ENCODE peak calls at places on chromosome 6, in nine cellular contexts. One of them, this sample, is unnamed.

GRCh38 chr6:19892250-19892649 is 55.1 kb downstream of the ID4 start:
- DNase-seq in HFFc6: no peak
- DNase-seq in colonic mucosa: no peak
- DNase-seq in adrenal gland: no peak
- DNase-seq in NB4: no peak
- DNase-seq in A549: no peak
- DNase-seq in HFF-Myc: no peak
- DNase-seq in K562: no peak
- DNase-seq in cardiac muscle cell: no peak
- DNase-seq in this sample: no peak

GRCh38 chr6:104940881-104941693 is 15.8 kb upstream of the LIN28B start:
- DNase-seq in colonic mucosa: peak; percentile 29
- DNase-seq in HFF-Myc: no peak
- DNase-seq in K562: peak; percentile 80
- DNase-seq in adrenal gland: peak; percentile 40
- DNase-seq in A549: no peak
- DNase-seq in NB4: no peak
- DNase-seq in cardiac muscle cell: peak; percentile 53
- DNase-seq in HFFc6: no peak
- DNase-seq in this sample: peak; percentile 3

GRCh38 chr6:4164456-4164855 is 29.1 kb upstream of the ECI2 start:
- DNase-seq in HFFc6: no peak
- DNase-seq in HFF-Myc: no peak
- DNase-seq in A549: no peak
- DNase-seq in adrenal gland: peak; percentile 73
- DNase-seq in NB4: no peak
- DNase-seq in colonic mucosa: no peak
- DNase-seq in K562: no peak
- DNase-seq in cardiac muscle cell: no peak
- DNase-seq in this sample: no peak

GRCh38 chr6:35511183-35511941 is 1.3 kb downstream of the TULP1 start:
- DNase-seq in K562: no peak
- DNase-seq in adrenal gland: no peak
- DNase-seq in HFF-Myc: no peak
- DNase-seq in NB4: no peak
- DNase-seq in HFFc6: no peak
- DNase-seq in A549: no peak
- DNase-seq in colonic mucosa: no peak
- DNase-seq in cardiac muscle cell: no peak
- DNase-seq in this sample: no peak

GRCh38 chr6:16057411-16057810 is 71.5 kb upstream of the MYLIP start:
- DNase-seq in adrenal gland: no peak
- DNase-seq in A549: no peak
- DNase-seq in NB4: no peak
- DNase-seq in colonic mucosa: no peak
- DNase-seq in HFFc6: no peak
- DNase-seq in cardiac muscle cell: no peak
- DNase-seq in HFF-Myc: no peak
- DNase-seq in K562: no peak
- DNase-seq in this sample: no peak

GRCh38 chr6:5772634-5773230 is 234.0 kb downstream of the NRN1 start:
- DNase-seq in HFF-Myc: no peak
- DNase-seq in NB4: no peak
- DNase-seq in K562: no peak
- DNase-seq in HFFc6: no peak
- DNase-seq in adrenal gland: no peak
- DNase-seq in A549: no peak
- DNase-seq in colonic mucosa: no peak
- DNase-seq in cardiac muscle cell: no peak
- DNase-seq in this sample: no peak

GRCh38 chr6:3915076-3915791 is 66.1 kb downstream of the FAM50B start:
- DNase-seq in HFF-Myc: no peak
- DNase-seq in NB4: no peak
- DNase-seq in adrenal gland: no peak
- DNase-seq in HFFc6: no peak
- DNase-seq in K562: no peak
- DNase-seq in cardiac muscle cell: no peak
- DNase-seq in A549: no peak
- DNase-seq in colonic mucosa: no peak
- DNase-seq in this sample: no peak

GRCh38 chr6:30820196-30820595 is 64.1 kb upstream of the DDR1 start:
- DNase-seq in NB4: no peak
- DNase-seq in adrenal gland: peak; percentile 54
- DNase-seq in cardiac muscle cell: peak; percentile 67
- DNase-seq in colonic mucosa: peak; percentile 79
- DNase-seq in K562: no peak
- DNase-seq in HFFc6: peak; percentile 74
- DNase-seq in A549: peak; percentile 38
- DNase-seq in HFF-Myc: no peak
- DNase-seq in this sample: peak; percentile 61

GRCh38 chr6:89596484-89596883 is 42.1 kb downstream of the LYRM2 start:
- DNase-seq in A549: no peak
- DNase-seq in cardiac muscle cell: no peak
- DNase-seq in HFFc6: no peak
- DNase-seq in colonic mucosa: no peak
- DNase-seq in K562: no peak
- DNase-seq in HFF-Myc: no peak
- DNase-seq in NB4: peak; percentile 23
- DNase-seq in adrenal gland: no peak
- DNase-seq in this sample: no peak

GRCh38 chr6:89599727-89600126 is 38.8 kb downstream of the LYRM2 start:
- DNase-seq in K562: no peak
- DNase-seq in A549: no peak
- DNase-seq in adrenal gland: no peak
- DNase-seq in HFFc6: no peak
- DNase-seq in colonic mucosa: no peak
- DNase-seq in NB4: no peak
- DNase-seq in cardiac muscle cell: no peak
- DNase-seq in HFF-Myc: no peak
- DNase-seq in this sample: no peak

GRCh38 chr6:89597372-89597771 is 41.2 kb downstream of the LYRM2 start:
- DNase-seq in colonic mucosa: no peak
- DNase-seq in NB4: no peak
- DNase-seq in cardiac muscle cell: no peak
- DNase-seq in K562: no peak
- DNase-seq in HFF-Myc: no peak
- DNase-seq in adrenal gland: no peak
- DNase-seq in HFFc6: no peak
- DNase-seq in A549: no peak
- DNase-seq in this sample: no peak

GRCh38 chr6:89596056-89596455 is 42.5 kb downstream of the LYRM2 start:
- DNase-seq in HFF-Myc: no peak
- DNase-seq in NB4: no peak
- DNase-seq in K562: no peak
- DNase-seq in cardiac muscle cell: no peak
- DNase-seq in colonic mucosa: no peak
- DNase-seq in HFFc6: no peak
- DNase-seq in adrenal gland: no peak
- DNase-seq in A549: no peak
- DNase-seq in this sample: no peak

DNA sequence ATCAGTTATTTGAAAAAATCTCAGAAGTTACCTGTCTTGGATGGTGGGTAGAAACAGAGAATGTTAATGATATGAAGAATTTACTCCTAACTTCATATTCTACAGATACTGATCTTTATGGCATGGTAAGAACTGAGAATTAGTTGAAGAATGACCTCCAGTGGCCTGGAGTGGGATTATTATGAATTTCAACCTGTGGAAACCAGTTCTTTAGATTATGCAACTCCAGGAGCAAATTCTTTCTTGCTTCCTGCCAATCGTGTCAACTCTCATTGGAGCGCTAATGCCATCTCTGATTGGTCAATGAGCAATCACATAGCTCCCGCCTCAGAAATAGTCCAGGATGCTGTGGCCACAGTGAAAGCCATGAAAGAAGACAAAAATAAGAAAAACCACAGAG is 40.6 kb downstream of the LYRM2 start:
- DNase-seq in A549: peak; percentile 17
- DNase-seq in adrenal gland: peak; percentile 12
- DNase-seq in K562: no peak
- DNase-seq in cardiac muscle cell: peak; percentile 62
- DNase-seq in NB4: peak; percentile 73
- DNase-seq in HFF-Myc: peak; percentile 7
- DNase-seq in HFFc6: peak; percentile 1
- DNase-seq in colonic mucosa: no peak
- DNase-seq in this sample: no peak
- TF ChIP-seq CTCF in A549: no peak
- TF ChIP-seq CTCF in adrenal gland: peak; percentile 31
- TF ChIP-seq CTCF in K562: no peak
- TF ChIP-seq CTCF in cardiac muscle cell: peak; percentile 7
- TF ChIP-seq CTCF in NB4: no peak
- TF ChIP-seq CTCF in HFF-Myc: peak; percentile 3
- TF ChIP-seq CTCF in HFFc6: peak; percentile 23
- TF ChIP-seq CTCF in colonic mucosa: no peak
- TF ChIP-seq CTCF in this sample: no peak

DNA sequence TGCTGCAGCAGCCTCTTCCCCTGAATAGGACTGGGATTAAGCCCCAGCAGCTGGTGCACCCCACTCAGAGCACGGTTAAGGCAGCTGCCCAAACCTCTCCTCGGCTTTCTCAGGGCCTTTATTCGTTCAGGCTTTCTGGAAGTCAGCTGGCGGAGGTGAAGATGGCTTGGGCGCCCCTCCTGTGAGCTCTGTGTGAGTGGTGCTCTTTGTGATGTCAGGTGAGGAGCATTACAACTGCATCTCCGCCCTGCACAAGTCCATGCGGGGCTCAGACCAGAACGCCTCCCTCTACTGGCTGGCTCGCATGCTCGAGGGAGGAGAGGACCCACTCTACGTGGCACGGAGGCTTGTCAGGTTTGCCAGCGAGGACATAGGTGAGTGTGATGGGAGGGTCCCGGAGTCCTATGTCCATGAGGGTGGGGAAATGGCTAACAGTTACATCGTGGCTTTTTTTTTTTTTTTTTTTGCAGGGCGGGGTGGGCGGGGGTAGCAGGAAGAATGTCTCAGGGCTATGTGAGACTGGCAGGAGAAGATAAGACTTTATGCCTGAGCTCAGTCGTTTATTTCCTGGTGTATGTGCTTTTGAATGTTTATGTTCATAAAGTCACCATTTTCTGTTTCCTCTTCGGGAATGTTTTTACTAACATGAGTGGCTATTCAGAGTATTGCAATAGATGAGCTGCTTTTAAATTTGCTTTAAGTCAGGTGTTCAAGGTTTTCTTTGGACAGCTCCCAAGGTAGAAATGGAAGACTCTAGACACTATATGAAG is 18.2 kb downstream of the WRNIP1 start:
- DNase-seq in NB4: no peak
- DNase-seq in K562: peak; percentile 71
- DNase-seq in HFF-Myc: no peak
- DNase-seq in adrenal gland: no peak
- DNase-seq in colonic mucosa: peak; percentile 53
- DNase-seq in HFFc6: no peak
- DNase-seq in A549: no peak
- DNase-seq in cardiac muscle cell: no peak
- DNase-seq in this sample: no peak
- TF ChIP-seq CTCF in NB4: peak; percentile 14
- TF ChIP-seq CTCF in K562: peak; percentile 49
- TF ChIP-seq CTCF in HFF-Myc: no peak
- TF ChIP-seq CTCF in adrenal gland: no peak
- TF ChIP-seq CTCF in colonic mucosa: peak; percentile 23
- TF ChIP-seq CTCF in HFFc6: no peak
- TF ChIP-seq CTCF in A549: no peak
- TF ChIP-seq CTCF in cardiac muscle cell: no peak
- TF ChIP-seq CTCF in this sample: no peak

DNA sequence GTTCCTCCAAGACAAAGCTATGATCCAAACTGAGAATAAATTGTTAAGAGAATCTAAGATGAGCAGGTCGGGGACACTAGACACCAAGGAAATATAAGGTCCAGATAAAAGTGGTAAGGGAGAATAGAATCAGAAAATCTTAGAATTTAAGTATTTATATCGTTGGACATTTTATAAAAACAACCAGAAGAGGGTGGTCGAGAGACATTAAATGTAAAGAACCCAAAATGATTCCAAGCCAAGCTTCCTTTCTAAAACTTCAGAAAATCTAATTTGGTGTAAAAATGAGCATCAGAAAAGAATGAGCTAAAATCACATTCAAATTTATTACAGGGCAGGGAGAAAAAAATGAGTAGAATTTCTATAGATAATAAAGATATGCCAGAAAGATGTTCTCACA is 97.8 kb upstream of the OGFRL1 start:
- DNase-seq in K562: no peak
- DNase-seq in cardiac muscle cell: peak; percentile 65
- DNase-seq in HFFc6: peak; percentile 34
- DNase-seq in A549: no peak
- DNase-seq in colonic mucosa: no peak
- DNase-seq in HFF-Myc: no peak
- DNase-seq in adrenal gland: no peak
- DNase-seq in NB4: peak; percentile 40
- DNase-seq in this sample: no peak
- TF ChIP-seq CTCF in K562: no peak
- TF ChIP-seq CTCF in cardiac muscle cell: peak; percentile 23
- TF ChIP-seq CTCF in HFFc6: peak; percentile 81
- TF ChIP-seq CTCF in A549: peak; percentile 59
- TF ChIP-seq CTCF in colonic mucosa: no peak
- TF ChIP-seq CTCF in HFF-Myc: peak; percentile 16
- TF ChIP-seq CTCF in adrenal gland: peak; percentile 59
- TF ChIP-seq CTCF in NB4: peak; percentile 12
- TF ChIP-seq CTCF in this sample: peak; percentile 27

GRCh38 chr6:63268574-63268973 is 51.2 kb downstream of the LGSN start:
- DNase-seq in HFFc6: no peak
- DNase-seq in adrenal gland: no peak
- DNase-seq in NB4: no peak
- DNase-seq in K562: no peak
- DNase-seq in A549: no peak
- DNase-seq in cardiac muscle cell: no peak
- DNase-seq in HFF-Myc: no peak
- DNase-seq in colonic mucosa: no peak
- DNase-seq in this sample: no peak

GRCh38 chr6:63275953-63276352 is 43.8 kb downstream of the LGSN start:
- DNase-seq in NB4: no peak
- DNase-seq in K562: no peak
- DNase-seq in cardiac muscle cell: no peak
- DNase-seq in colonic mucosa: no peak
- DNase-seq in A549: no peak
- DNase-seq in HFF-Myc: no peak
- DNase-seq in HFFc6: no peak
- DNase-seq in adrenal gland: no peak
- DNase-seq in this sample: no peak

GRCh38 chr6:63269470-63269869 is 50.3 kb downstream of the LGSN start:
- DNase-seq in HFF-Myc: no peak
- DNase-seq in HFFc6: no peak
- DNase-seq in A549: no peak
- DNase-seq in NB4: no peak
- DNase-seq in adrenal gland: no peak
- DNase-seq in K562: no peak
- DNase-seq in cardiac muscle cell: no peak
- DNase-seq in colonic mucosa: no peak
- DNase-seq in this sample: no peak

GRCh38 chr6:63267828-63268227 is 52.0 kb downstream of the LGSN start:
- DNase-seq in A549: no peak
- DNase-seq in K562: no peak
- DNase-seq in colonic mucosa: no peak
- DNase-seq in adrenal gland: no peak
- DNase-seq in cardiac muscle cell: no peak
- DNase-seq in HFF-Myc: no peak
- DNase-seq in NB4: no peak
- DNase-seq in HFFc6: no peak
- DNase-seq in this sample: no peak

DNA sequence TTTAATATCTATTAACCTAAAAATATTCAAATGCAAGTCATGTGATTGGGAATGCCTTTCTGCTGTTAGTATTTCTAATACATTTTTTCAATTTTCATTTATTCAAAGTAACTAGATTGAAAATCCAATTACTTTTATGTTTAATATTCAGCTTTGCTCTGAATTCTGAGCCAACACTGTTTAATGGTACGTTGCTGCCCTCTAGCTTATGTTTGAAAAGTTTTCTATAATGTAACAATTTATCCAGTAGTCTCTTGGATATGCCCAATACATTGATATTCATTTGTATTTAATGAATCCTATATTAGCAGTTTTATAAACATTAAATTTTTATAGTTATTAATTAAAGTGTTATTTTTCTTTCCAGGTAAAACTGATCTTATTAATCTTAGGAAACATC is 47.4 kb downstream of the LGSN start:
- DNase-seq in HFF-Myc: no peak
- DNase-seq in adrenal gland: peak; percentile 5
- DNase-seq in K562: peak; percentile 7
- DNase-seq in colonic mucosa: no peak
- DNase-seq in cardiac muscle cell: peak; percentile 24
- DNase-seq in A549: no peak
- DNase-seq in NB4: peak; percentile 60
- DNase-seq in HFFc6: peak; percentile 19
- DNase-seq in this sample: no peak
- TF ChIP-seq CTCF in HFF-Myc: no peak
- TF ChIP-seq CTCF in adrenal gland: peak; percentile 41
- TF ChIP-seq CTCF in K562: no peak
- TF ChIP-seq CTCF in colonic mucosa: peak; percentile 27
- TF ChIP-seq CTCF in cardiac muscle cell: no peak
- TF ChIP-seq CTCF in A549: peak; percentile 42
- TF ChIP-seq CTCF in NB4: no peak
- TF ChIP-seq CTCF in HFFc6: peak; percentile 71
- TF ChIP-seq CTCF in this sample: peak; percentile 1